ENCODE peak calls at places on chromosomes 4 and X, in nine cellular contexts. L is Right ventricle myocardium inferior, A is SK-N-DZ, O is right cardiac atrium, F is epithelial cell of esophagus, U is NCI-H460, H is AG09309, K is KBM-7, W is substantia nigra. Q is an unnamed sample.

GRCh38 chr4:84238247-84239090 is 260.6 kb downstream of the NKX6-1 start:
- DNase-seq in H (peak; percentile 45), K (no peak), U (no peak), W (no peak), O (no peak), A (no peak), L (no peak), F (peak; percentile 53), Q (no peak)

GRCh38 chr4:98406819-98407218 is 145.6 kb downstream of the RAP1GDS1 start:
- DNase-seq in H (no peak), K (no peak), L (no peak), W (no peak), A (no peak), F (no peak), O (no peak), U (no peak), Q (no peak)

GRCh38 chr4:39429476-39430310 is 23.0 kb downstream of the KLB start:
- DNase-seq in W (no peak), L (no peak), U (no peak), F (no peak), O (no peak), H (no peak), A (no peak), K (no peak), Q (no peak)

GRCh38 chrX:37349131-37350033 is at the start of gene PRRG1:
- DNase-seq in F (peak; percentile 83), K (peak; percentile 79), O (peak; percentile 83), U (peak; percentile 80), W (peak; percentile 74), L (peak; percentile 79), H (peak; percentile 34), A (peak; percentile 56), Q (peak; percentile 92)

GRCh38 chrX:2503591-2504500 is 3.1 kb upstream of the DHRSX start:
- DNase-seq in H (no peak), W (no peak), U (no peak), O (no peak), A (no peak), L (no peak), K (no peak), F (no peak), Q (no peak)

GRCh38 chr4:178789279-178789678 is 1347.0 kb upstream of the AGA start:
- DNase-seq in K (no peak), A (no peak), O (no peak), W (no peak), F (no peak), U (no peak), L (no peak), H (no peak), Q (no peak)

GRCh38 chr4:37365888-37366287 is 121.3 kb downstream of the NWD2 start:
- DNase-seq in U (no peak), H (no peak), W (no peak), K (no peak), A (no peak), F (peak; percentile 11), L (no peak), O (no peak), Q (no peak)

GRCh38 chr4:2714071-2714770 is 41.9 kb downstream of the TNIP2 start:
- DNase-seq in F (peak; percentile 10), L (no peak), W (no peak), O (peak; percentile 59), K (no peak), H (no peak), U (no peak), A (no peak), Q (no peak)

GRCh38 chr4:81620442-81620841 is 148.7 kb upstream of the RASGEF1B start:
- DNase-seq in U (no peak), K (no peak), F (peak; percentile 87), W (no peak), L (no peak), O (no peak), A (no peak), H (no peak), Q (no peak)

GRCh38 chrX:136759968-136760367 is 20.8 kb downstream of the ARHGEF6 start:
- DNase-seq in O (no peak), H (no peak), F (no peak), A (no peak), L (no peak), K (peak; percentile 75), W (no peak), U (no peak), Q (no peak)

GRCh38 chr4:53852343-53852742 is 212.1 kb downstream of the CHIC2 start:
- DNase-seq in K (no peak), W (no peak), L (peak; percentile 66), A (no peak), F (no peak), U (no peak), O (peak; percentile 23), H (peak; percentile 55), Q (no peak)

Q was measured in kidney.